ENCODE peak calls at places on chromosomes 5 and 9, in four cellular contexts. M is coronary artery, Q is fibroblast of lung, J is HCT116. E is an unnamed sample.

GRCh38 chr9:18985996-18986395 is 47.0 kb downstream of the SAXO1 start:
- DNase-seq in M (no peak), Q (no peak), J (no peak), E (no peak)

GRCh38 chr5:57581772-57582171 is 99.2 kb upstream of the ACTBL2 start:
- DNase-seq in M (no peak), J (no peak), Q (peak; percentile 14), E (no peak)

GRCh38 chr9:33737811-33738606 is 57.4 kb upstream of the PRSS3 start:
- DNase-seq in Q (peak; percentile 44), J (peak; percentile 64), M (no peak), E (peak; percentile 77)

GRCh38 chr9:135575995-135576631 is 14.6 kb downstream of the PAEP start:
- DNase-seq in M (no peak), J (no peak), Q (no peak), E (no peak)

GRCh38 chr9:74960548-74960947 is 7.8 kb upstream of the C9orf40 start:
- DNase-seq in M (no peak), Q (peak; percentile 55), J (no peak), E (peak; percentile 72)

GRCh38 chr9:88835772-88836171 is 155.5 kb upstream of the S1PR3 start:
- DNase-seq in Q (no peak), M (no peak), J (no peak), E (no peak)

GRCh38 chr5:53983568-53984465 is 326.6 kb downstream of the ARL15 start:
- DNase-seq in Q (peak; percentile 58), M (no peak), J (no peak), E (peak; percentile 52)

GRCh38 chr5:132464155-132464939 is 26.2 kb downstream of the IRF1 start:
- DNase-seq in M (no peak), J (no peak), Q (no peak), E (no peak)

GRCh38 chr5:23977996-23978395 is 470.6 kb downstream of the PRDM9 start:
- DNase-seq in J (no peak), M (no peak), Q (no peak), E (no peak)

GRCh38 chr5:174773371-174773770 is 49.0 kb downstream of the MSX2 start:
- DNase-seq in J (no peak), Q (no peak), M (peak; percentile 38), E (no peak)

GRCh38 chr9:120538339-120538738 is 41.6 kb downstream of the CDK5RAP2 start:
- DNase-seq in Q (no peak), M (no peak), J (no peak), E (peak; percentile 44)

GRCh38 chr5:167412506-167412905 is 878.9 kb upstream of the WWC1 start:
- DNase-seq in Q (no peak), M (no peak), J (no peak), E (no peak)

GRCh38 chr5:88878976-88879375 is 4.0 kb downstream of the MEF2C start:
- DNase-seq in M (no peak), J (no peak), Q (no peak), E (peak; percentile 35)

GRCh38 chr9:132244582-132245455 is 83.0 kb downstream of the NTNG2 start:
- DNase-seq in Q (no peak), J (no peak), M (no peak), E (peak; percentile 33)

GRCh38 chr9:76927540-76928240 is 21.8 kb upstream of the PRUNE2 start:
- DNase-seq in Q (peak; percentile 44), J (no peak), M (no peak), E (peak; percentile 33)

GRCh38 chr5:131587541-131587940 is 47.5 kb downstream of the RAPGEF6 start:
- DNase-seq in M (no peak), J (no peak), Q (peak; percentile 45), E (no peak)

GRCh38 chr5:177370488-177371119 is 12.9 kb downstream of the RGS14 start:
- DNase-seq in Q (peak; percentile 86), M (no peak), J (peak; percentile 94), E (peak; percentile 94)

GRCh38 chr5:29795253-29795652 is 1398.2 kb upstream of the CDH6 start:
- DNase-seq in M (no peak), Q (no peak), J (no peak), E (no peak)

GRCh38 chr9:100099722-100100042 is 639 bp downstream of the INVS start:
- DNase-seq in J (peak; percentile 12), M (peak; percentile 74), Q (no peak), E (no peak)

GRCh38 chr5:54548565-54548964 is 31.0 kb downstream of the SNX18 start:
- DNase-seq in Q (peak; percentile 34), J (no peak), M (no peak), E (no peak)

GRCh38 chr9:15349892-15350761 is 43.1 kb upstream of the TTC39B start:
- DNase-seq in J (no peak), Q (peak; percentile 20), M (no peak), E (peak; percentile 33)

GRCh38 chr5:67030289-67031069 is 166.1 kb downstream of the CD180 start:
- DNase-seq in Q (peak; percentile 41), J (no peak), M (no peak), E (peak; percentile 51)

GRCh38 chr5:113081091-113081490 is 104.5 kb downstream of the DCP2 start:
- DNase-seq in Q (no peak), M (no peak), J (no peak), E (no peak)

GRCh38 chr9:135905380-135906282 is 1.7 kb downstream of the CAMSAP1 start:
- DNase-seq in J (peak; percentile 53), Q (no peak), M (no peak), E (no peak)

GRCh38 chr5:176948458-176948857 is 49.3 kb upstream of the HK3 start:
- DNase-seq in Q (no peak), M (no peak), J (no peak), E (peak; percentile 37)

GRCh38 chr9:87750726-87751125 is 24.8 kb downstream of the CTSL start:
- DNase-seq in J (no peak), M (no peak), Q (no peak), E (no peak)

GRCh38 chr5:143135832-143136551 is 267.5 kb downstream of the NR3C1 start:
- DNase-seq in J (no peak), Q (peak; percentile 59), M (no peak), E (peak; percentile 10)

GRCh38 chr9:113471566-113471965 is 8.0 kb downstream of the RGS3 start:
- DNase-seq in Q (no peak), J (no peak), M (peak; percentile 16), E (no peak)

GRCh38 chr5:7926296-7926695 is 57.3 kb downstream of the MTRR start:
- DNase-seq in Q (peak; percentile 96), M (no peak), J (no peak), E (peak; percentile 62)

GRCh38 chr9:95808001-95808400 is 67.5 kb upstream of the ERCC6L2 start:
- DNase-seq in Q (peak; percentile 24), J (no peak), M (no peak), E (peak; percentile 54)

GRCh38 chr9:130824616-130825015 is 10.4 kb upstream of the ABL1 start:
- DNase-seq in M (no peak), J (no peak), Q (no peak), E (no peak)

GRCh38 chr9:19087601-19088000 is 15.1 kb downstream of the HAUS6 start:
- DNase-seq in M (no peak), Q (peak; percentile 58), J (no peak), E (peak; percentile 31)

GRCh38 chr9:77725051-77725702 is 77.1 kb upstream of the GNA14 start:
- DNase-seq in M (no peak), Q (no peak), J (no peak), E (no peak)

GRCh38 chr5:119393746-119394145 is 37.9 kb downstream of the TNFAIP8 start:
- DNase-seq in Q (peak; percentile 83), M (no peak), J (no peak), E (peak; percentile 61)

GRCh38 chr9:5749306-5749705 is 83.6 kb downstream of the ERMP1 start:
- DNase-seq in M (no peak), J (no peak), Q (no peak), E (no peak)
- H3K4me3 ChIP-seq in M (no peak overlapping the region), J (no peak overlapping the region), Q (no peak overlapping the region), E (no peak overlapping the region)

DNA sequence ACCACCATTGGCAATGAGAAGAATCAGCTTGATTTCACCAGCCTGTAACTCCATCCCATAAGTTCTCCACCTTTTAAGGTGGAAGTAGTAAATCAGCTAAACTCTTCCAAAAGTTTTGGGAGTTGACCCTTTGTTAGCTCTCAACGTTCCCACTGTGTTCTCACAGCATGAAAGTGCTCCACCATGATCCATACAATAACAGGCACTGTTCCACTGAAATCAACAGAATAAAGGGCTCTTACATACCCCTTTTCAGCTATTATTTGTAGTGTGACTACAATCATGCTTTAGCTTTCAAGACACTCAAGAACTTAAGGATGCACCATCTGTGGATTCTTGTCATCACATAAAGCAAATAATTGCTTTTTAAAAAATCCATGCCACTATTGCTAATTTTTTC is 81.6 kb downstream of the PPP2R2B start:
- DNase-seq in Q (no peak), M (no peak), J (no peak), E (no peak)
- H3K4me3 ChIP-seq in Q (no peak overlapping the region), M (no peak overlapping the region), J (no peak overlapping the region), E (no peak overlapping the region)

GRCh38 chr9:121963542-121963995 is 129.5 kb downstream of the TTLL11 start:
- DNase-seq in M (no peak), Q (peak; percentile 81), J (no peak), E (peak; percentile 55)

GRCh38 chr9:121958530-121958929 is 134.6 kb downstream of the TTLL11 start:
- DNase-seq in J (no peak), Q (peak; percentile 40), M (no peak), E (peak; percentile 18)

GRCh38 chr9:121960665-121961064 is 132.4 kb downstream of the TTLL11 start:
- DNase-seq in Q (no peak), J (no peak), M (no peak), E (no peak)

GRCh38 chr9:121966706-121967105 is 126.4 kb downstream of the TTLL11 start:
- DNase-seq in Q (no peak), J (no peak), M (no peak), E (no peak)

DNA sequence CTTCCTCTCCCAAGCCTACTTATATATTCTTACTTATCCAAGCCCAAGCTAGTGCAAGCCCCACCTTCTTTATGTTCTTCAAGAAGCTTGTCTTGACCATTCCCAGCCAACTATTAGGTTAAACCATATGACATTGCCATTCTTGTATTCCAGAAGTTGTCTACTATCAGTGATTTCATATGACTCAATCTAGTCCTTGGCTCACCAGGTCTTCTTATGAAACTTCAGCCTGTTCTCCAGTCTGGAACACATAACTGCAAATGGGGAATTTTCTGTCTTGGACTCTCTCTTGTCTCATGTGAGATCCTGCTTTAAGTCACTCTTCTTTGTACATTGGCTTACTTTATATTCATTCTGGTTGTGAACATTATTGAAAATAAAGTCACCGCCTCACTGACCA is 130.7 kb downstream of the TTLL11 start:
- DNase-seq in J (no peak), M (no peak), Q (no peak), E (peak; percentile 36)
- H3K4me3 ChIP-seq in J (no peak overlapping the region), M (no peak overlapping the region), Q (no peak overlapping the region), E (no peak overlapping the region)

GRCh38 chr9:68978054-68978453 is 35.9 kb downstream of the PRKACG start:
- DNase-seq in Q (no peak), J (no peak), M (no peak), E (no peak)

GRCh38 chr9:68974901-68975300 is 39.0 kb downstream of the PRKACG start:
- DNase-seq in J (no peak), M (no peak), Q (no peak), E (no peak)

GRCh38 chr9:68973619-68974018 is 40.3 kb downstream of the PRKACG start:
- DNase-seq in Q (no peak), M (no peak), J (no peak), E (no peak)

GRCh38 chr9:68974431-68974830 is 39.5 kb downstream of the PRKACG start:
- DNase-seq in Q (no peak), J (no peak), M (no peak), E (no peak)

DNA sequence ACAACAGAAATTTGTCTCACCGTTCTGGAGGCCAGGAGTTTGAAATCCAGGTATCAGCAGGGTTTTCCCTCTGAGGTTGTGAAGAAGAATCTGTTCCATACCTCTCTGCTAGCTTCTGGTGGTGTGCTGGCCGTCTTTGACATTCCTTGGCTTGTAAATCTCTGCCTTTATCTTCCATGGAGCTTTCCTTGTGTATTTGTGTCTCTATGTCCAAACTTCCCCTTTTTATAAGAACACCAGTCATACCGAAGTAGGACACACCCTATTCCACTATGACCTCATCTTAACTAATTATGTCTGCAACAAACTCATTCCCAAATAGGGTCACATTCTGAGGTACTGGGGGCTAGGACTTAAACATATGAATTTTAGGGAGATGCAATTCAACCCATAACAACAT is 38.3 kb downstream of the PRKACG start:
- DNase-seq in J (no peak), Q (no peak), M (no peak), E (no peak)
- H3K4me3 ChIP-seq in J (no peak overlapping the region), Q (no peak overlapping the region), M (peak overlapping the region; percentile 51), E (no peak overlapping the region)